ENCODE peak calls at places on chromosome 17, in six cellular contexts. I, M, S, G, F and R are unnamed samples.

GRCh38 chr17:65558683-65559311 is 2.7 kb downstream of the AXIN2 start:
- DNase-seq in F (no peak), I (no peak), M (no peak), S (no peak), G (no peak), R (no peak)

GRCh38 chr17:83204230-83204725 is 124.9 kb downstream of the METRNL start:
- DNase-seq in I (no peak), F (no peak), M (no peak), G (no peak), S (no peak), R (no peak)

GRCh38 chr17:48439473-48439872 is 9.5 kb upstream of the SKAP1 start:
- DNase-seq in M (peak; percentile 60), I (no peak), G (no peak), S (no peak), F (no peak), R (no peak)

GRCh38 chr17:49021095-49021767 is 24.0 kb downstream of the IGF2BP1 start:
- DNase-seq in I (no peak), G (no peak), M (peak; percentile 29), F (no peak), S (no peak), R (no peak)

GRCh38 chr17:15263206-15263579 is 1.9 kb downstream of the PMP22 start:
- DNase-seq in G (peak; percentile 97), M (no peak), S (no peak), I (peak; percentile 98), F (peak; percentile 75), R (peak; percentile 54)

GRCh38 chr17:3475155-3475808 is 515 bp upstream of the ASPA start:
- DNase-seq in G (no peak), F (no peak), I (no peak), M (no peak), S (no peak), R (no peak)

GRCh38 chr17:6061290-6061689 is 8.9 kb upstream of the WSCD1 start:
- DNase-seq in G (no peak), I (no peak), M (no peak), F (peak; percentile 11), S (peak; percentile 16), R (no peak)

GRCh38 chr17:7315570-7316243 is 547 bp upstream of the GPS2 start:
- DNase-seq in F (peak; percentile 84), S (no peak), M (no peak), G (no peak), I (peak; percentile 73), R (peak; percentile 77)

GRCh38 chr17:58204796-58205195 is 12.3 kb downstream of the EPX start:
- DNase-seq in I (no peak), G (no peak), S (no peak), M (peak; percentile 16), F (no peak), R (no peak)

GRCh38 chr17:38559880-38560230 is 45.9 kb downstream of the SRCIN1 start:
- DNase-seq in M (no peak), S (no peak), F (no peak), I (no peak), G (no peak), R (no peak)

GRCh38 chr17:57811633-57812280 is 38.1 kb downstream of the MRPS23 start:
- DNase-seq in F (no peak), S (peak; percentile 8), M (no peak), I (no peak), G (peak; percentile 72), R (no peak)

DNA sequence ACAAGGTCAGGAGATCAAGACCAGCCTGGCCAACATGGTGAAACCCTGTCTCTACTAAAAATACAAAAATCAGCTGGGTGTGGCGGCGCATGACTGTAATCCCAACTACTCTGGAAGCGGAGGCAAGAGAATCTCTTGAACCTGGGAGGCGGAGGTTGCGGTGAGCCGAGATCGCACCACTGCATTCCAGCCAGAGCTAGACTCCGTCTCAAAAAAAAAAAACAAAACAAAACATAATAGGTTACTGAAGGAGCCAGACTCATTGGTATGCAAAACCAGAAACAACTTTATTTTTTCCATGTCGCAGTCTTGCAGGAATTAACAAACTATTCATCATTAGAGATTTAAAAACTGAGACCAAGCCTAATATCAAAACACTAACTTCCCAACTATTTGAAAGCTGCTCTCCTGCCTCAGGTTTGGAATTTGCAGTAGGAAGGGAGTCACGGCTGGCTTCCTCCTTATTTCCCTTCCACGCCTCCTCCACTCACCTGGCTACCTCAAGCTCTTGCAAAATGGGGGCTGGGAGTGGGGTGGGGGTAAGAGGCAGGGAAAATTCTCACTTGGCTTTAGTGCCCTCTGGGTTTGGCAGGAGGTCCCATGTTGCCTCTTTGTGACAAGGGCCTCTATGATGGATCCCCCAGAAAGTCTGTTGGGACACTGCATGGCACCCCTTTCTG is 34.0 kb upstream of the MYH10 start:
- DNase-seq in G (no peak), F (no peak), I (no peak), M (no peak), S (no peak), R (no peak)
- H3K4me1 ChIP-seq in G (no peaks in the 10 kb centered on the region), F (no peaks in the 10 kb centered on the region), I (no peaks in the 10 kb centered on the region), M (no peaks in the 10 kb centered on the region), S (no peaks in the 10 kb centered on the region), R (no peaks in the 10 kb centered on the region)

GRCh38 chr17:76370261-76370993 is 14.0 kb upstream of the SPHK1 start:
- DNase-seq in I (peak; percentile 90), G (no peak), M (peak; percentile 59), S (no peak), F (no peak), R (peak; percentile 47)

GRCh38 chr17:76366247-76366646 is 12.5 kb upstream of the PRPSAP1 start:
- DNase-seq in M (no peak), S (no peak), G (no peak), I (no peak), F (no peak), R (no peak)

GRCh38 chr17:76369804-76370203 is 14.6 kb upstream of the SPHK1 start:
- DNase-seq in I (no peak), M (no peak), F (no peak), G (no peak), S (no peak), R (no peak)

GRCh38 chr17:76367647-76368046 is 13.9 kb upstream of the PRPSAP1 start:
- DNase-seq in F (no peak), S (no peak), G (no peak), M (no peak), I (no peak), R (no peak)

DNA sequence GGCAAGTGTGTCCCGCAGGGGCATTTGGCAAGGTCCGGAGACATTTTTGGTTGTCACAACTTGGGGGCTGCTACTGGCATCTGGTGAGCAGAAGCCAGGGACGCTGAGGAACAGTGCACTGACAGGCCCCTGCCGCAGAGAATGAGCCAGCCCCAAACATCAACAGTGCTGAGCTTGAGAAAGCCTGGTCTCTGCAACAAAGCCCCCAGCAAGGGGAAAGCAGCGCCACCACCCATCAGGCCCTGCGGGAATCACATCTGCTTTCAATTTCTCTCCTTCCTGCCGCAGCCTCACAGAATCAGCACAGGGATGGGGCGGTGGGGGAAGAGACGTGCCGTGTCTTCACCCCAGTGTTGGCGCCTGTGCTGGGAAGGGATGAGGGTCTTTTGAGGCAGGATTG is 14.8 kb upstream of the PRPSAP1 start:
- DNase-seq in S (no peak), G (no peak), I (no peak), M (no peak), F (no peak), R (no peak)
- TF ChIP-seq POLR2AphosphoS5 in S (no peak), G (no peak), I (no peak), M (no peak), F (no peak), R (no peak)

GRCh38 chr17:77106874-77107358 is 33.9 kb upstream of the SEC14L1 start:
- DNase-seq in M (no peak), G (no peak), I (no peak), F (no peak), S (no peak), R (no peak)
- TF ChIP-seq POLR2A in M (no peak), G (no peak), I (no peak), F (no peak), S (no peak), R (no peak)

GRCh38 chr17:40560592-40561293 is 4.5 kb downstream of the CCR7 start:
- DNase-seq in M (peak; percentile 76), S (no peak), F (peak; percentile 82), G (peak; percentile 88), I (no peak), R (peak; percentile 31)
- H3K4me1 ChIP-seq in M (peaks cover 40% of the 10 kb centered on the region), S (peaks cover 16% of the 10 kb centered on the region), F (peaks cover 100% of the 10 kb centered on the region), G (peaks cover 51% of the 10 kb centered on the region), I (peaks cover 36% of the 10 kb centered on the region), R (peaks cover 43% of the 10 kb centered on the region)

DNA sequence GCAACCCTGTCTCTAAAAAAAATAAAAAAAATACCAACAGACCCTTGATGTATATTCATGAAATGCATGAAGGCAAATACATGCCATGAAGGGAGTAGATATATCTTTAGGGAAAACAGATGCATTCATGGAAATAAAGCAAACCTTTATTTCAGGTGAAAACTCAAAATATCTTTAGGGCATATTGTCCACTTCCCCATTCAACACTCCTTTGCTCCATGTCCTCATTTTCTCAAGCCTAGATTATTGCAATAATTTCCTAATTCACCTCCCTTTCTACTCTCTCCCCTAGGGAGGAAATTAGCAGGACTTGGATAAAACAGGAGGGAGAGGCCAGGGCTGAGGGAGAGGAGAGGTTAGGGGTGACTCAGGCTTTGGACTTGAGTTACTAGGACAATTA is 5.7 kb upstream of the VPS25 start:
- DNase-seq in I (no peak), G (no peak), S (no peak), M (no peak), F (no peak), R (no peak)
- TF ChIP-seq POLR2AphosphoS5 in I (no peak), G (no peak), S (no peak), M (no peak), F (no peak), R (no peak)

GRCh38 chr17:28896491-28896883 is 1.0 kb downstream of the FLOT2 start:
- DNase-seq in I (no peak), M (no peak), G (no peak), F (no peak), S (no peak), R (no peak)

GRCh38 chr17:28895794-28896447 is 1.6 kb downstream of the FLOT2 start:
- DNase-seq in M (peak; percentile 40), G (no peak), F (peak; percentile 77), S (no peak), I (no peak), R (no peak)

GRCh38 chr17:28898261-28898955 is 875 bp upstream of the FLOT2 start:
- DNase-seq in G (no peak), F (peak; percentile 75), S (no peak), I (no peak), M (no peak), R (no peak)

GRCh38 chr17:28897769-28898259 is 281 bp upstream of the FLOT2 start:
- DNase-seq in S (no peak), G (no peak), M (no peak), I (peak; percentile 79), F (no peak), R (no peak)

DNA sequence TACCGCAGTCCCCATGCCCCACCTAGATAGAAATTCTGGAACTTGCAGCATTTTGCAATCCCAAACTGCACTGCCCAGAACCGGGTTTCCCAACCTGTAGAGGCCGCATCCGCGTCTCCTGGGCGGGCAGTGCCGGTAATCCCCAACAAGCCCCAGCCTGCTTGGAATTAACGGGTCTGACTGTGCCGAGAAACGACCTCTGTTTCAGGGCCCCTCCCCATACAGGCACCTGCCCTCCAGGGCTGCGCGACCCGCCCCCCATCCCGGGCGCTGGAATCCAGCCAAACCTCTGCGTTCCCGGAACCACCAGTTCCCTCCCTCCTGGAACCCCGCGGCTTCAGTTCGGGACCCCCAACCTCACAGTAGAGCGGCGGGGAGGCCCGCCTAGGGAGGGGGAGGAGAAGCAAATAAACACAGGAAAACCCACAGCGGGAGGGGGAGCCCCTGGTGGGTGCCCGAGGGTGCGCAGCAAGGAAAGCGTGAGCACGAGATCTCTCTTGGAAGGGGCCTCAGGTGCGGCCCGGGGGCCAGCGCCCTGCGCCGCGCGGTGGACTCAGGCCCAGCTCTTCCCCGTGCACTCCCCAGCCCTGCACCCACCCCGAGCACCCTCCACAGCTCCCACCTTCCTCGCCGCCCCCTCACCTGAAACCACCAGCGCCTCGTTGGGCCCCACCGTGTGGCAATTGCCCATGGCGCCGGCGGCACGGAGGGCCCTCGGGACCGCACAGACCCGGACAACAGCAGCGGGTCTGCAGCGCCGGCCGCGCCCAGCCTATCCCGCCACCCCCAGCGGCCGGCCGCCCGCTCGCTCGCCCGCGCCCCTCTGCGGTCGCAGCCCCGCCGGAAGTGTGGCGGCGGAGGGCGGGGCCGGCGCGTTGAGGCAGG is at the start of gene FLOT2:
- DNase-seq in I (peak; percentile 87), S (no peak), M (peak; percentile 84), F (peak; percentile 93), G (peak; percentile 93), R (peak; percentile 54)
- TF ChIP-seq POLR2A in I (no peak), S (peak; percentile 91), M (peak; percentile 85), F (peak; percentile 10), G (peak; percentile 9), R (no peak)